ENCODE peak calls at places on chromosomes 6 and 20, in four cellular contexts. K is K562, V is stomach, Z is transverse colon. D is an unnamed sample.

GRCh38 chr20:45919536-45919933 is 7.6 kb upstream of the PLTP start:
- DNase-seq in K (no peak), Z (peak; percentile 54), V (peak; percentile 85), D (peak; percentile 42)

GRCh38 chr20:52056203-52057062 is 135.1 kb downstream of the ZFP64 start:
- DNase-seq in Z (no peak), V (no peak), K (no peak), D (no peak)

GRCh38 chr20:38751360-38751976 is 3.2 kb downstream of the ACTR5 start:
- DNase-seq in V (no peak), Z (no peak), K (peak; percentile 36), D (no peak)

GRCh38 chr6:89980353-89980752 is 86.1 kb downstream of the GJA10 start:
- DNase-seq in Z (no peak), K (no peak), V (no peak), D (no peak)

GRCh38 chr6:126812651-126813050 is 305.8 kb upstream of the RSPO3 start:
- DNase-seq in V (no peak), K (no peak), Z (no peak), D (no peak)

GRCh38 chr20:44056010-44056698 is 130.8 kb downstream of the JPH2 start:
- DNase-seq in V (peak; percentile 29), K (no peak), Z (peak; percentile 42), D (peak; percentile 13)

GRCh38 chr6:111784423-111784822 is 88.8 kb downstream of the FYN start:
- DNase-seq in K (no peak), V (no peak), Z (no peak), D (no peak)

GRCh38 chr6:145093226-145093625 is 642.1 kb downstream of the EPM2A start:
- DNase-seq in V (no peak), K (no peak), Z (no peak), D (no peak)

GRCh38 chr20:24658920-24659660 is 189.7 kb downstream of the SYNDIG1 start:
- DNase-seq in V (no peak), Z (no peak), K (no peak), D (no peak)

GRCh38 chr20:35006531-35006971 is 50.9 kb downstream of the MYH7B start:
- DNase-seq in V (no peak), Z (peak; percentile 1), K (no peak), D (no peak)

GRCh38 chr20:35007891-35008290 is 52.2 kb downstream of the MYH7B start:
- DNase-seq in K (no peak), Z (peak; percentile 5), V (no peak), D (no peak)

GRCh38 chr20:35008411-35009342 is 53.0 kb downstream of the MYH7B start:
- DNase-seq in V (peak; percentile 65), Z (peak; percentile 4), K (no peak), D (peak; percentile 48)

GRCh38 chr20:35006009-35006408 is 50.3 kb downstream of the MYH7B start:
- DNase-seq in V (no peak), Z (peak; percentile 3), K (no peak), D (peak; percentile 34)

DNA sequence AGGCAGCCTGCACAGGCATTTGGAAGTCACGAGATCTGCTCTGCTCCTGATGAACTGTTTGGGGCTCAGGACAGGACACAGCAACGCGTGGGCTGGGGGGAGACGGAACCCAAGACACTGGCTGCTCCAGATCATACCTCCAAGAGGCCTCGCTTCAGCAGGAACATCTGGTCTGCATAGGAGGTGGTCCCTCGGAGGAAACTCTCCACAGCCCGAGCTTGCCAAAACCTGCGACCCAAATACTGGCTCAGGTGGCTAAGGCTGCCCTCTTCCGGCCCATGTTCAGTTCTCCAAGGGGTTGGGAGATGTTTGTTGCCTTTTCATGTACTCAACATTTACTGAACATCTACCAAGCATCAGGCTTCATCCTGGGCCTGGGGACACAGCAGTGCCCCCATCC is 51.7 kb downstream of the MYH7B start:
- DNase-seq in V (no peak), Z (peak; percentile 2), K (no peak), D (no peak)
- H3K27ac ChIP-seq in V (no peak overlapping the region), Z (no peak overlapping the region), K (no peak overlapping the region), D (peak overlapping the region; percentile 27)

GRCh38 chr6:22029169-22029568 is 267.7 kb downstream of the PRL start:
- DNase-seq in Z (no peak), K (no peak), V (no peak), D (peak; percentile 32)

GRCh38 chr6:22026160-22026678 is 270.6 kb downstream of the PRL start:
- DNase-seq in K (no peak), V (no peak), Z (no peak), D (no peak)

GRCh38 chr6:22025468-22026159 is 271.2 kb downstream of the PRL start:
- DNase-seq in K (peak; percentile 79), V (no peak), Z (no peak), D (no peak)

GRCh38 chr6:22028403-22028802 is 268.4 kb downstream of the PRL start:
- DNase-seq in Z (no peak), V (no peak), K (no peak), D (no peak)

DNA sequence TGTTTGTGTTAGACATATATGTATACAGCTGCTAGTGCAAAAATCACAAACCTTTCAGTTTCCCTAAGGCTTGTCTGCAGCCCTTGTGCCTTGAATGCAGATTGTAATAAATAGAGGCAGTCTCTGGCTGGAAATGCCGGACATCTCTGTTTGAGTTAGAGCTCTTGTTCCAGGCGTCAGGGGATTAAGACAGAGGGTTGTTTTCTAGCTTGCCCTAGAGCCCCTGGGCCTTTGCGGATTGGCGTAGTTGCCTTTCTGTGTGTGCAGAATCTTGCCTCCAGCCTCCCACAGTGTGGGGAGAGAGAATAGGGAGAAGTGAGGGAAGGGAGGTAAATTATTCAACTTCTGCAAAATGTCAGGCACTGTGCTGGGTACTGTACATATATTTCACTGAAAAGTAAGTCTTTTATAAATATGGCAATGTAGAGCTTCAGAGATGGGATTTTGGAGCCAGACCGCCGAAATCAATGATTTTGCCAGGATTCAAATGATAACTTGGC is 269.6 kb downstream of the PRL start:
- DNase-seq in Z (no peak), V (no peak), K (no peak), D (no peak)
- TF ChIP-seq POLR2A in Z (no peak), V (no peak), K (no peak), D (no peak)

GRCh38 chr6:136984578-136984977 is 60.2 kb downstream of the IL20RA start:
- DNase-seq in V (no peak), Z (no peak), K (no peak), D (no peak)

GRCh38 chr6:136983692-136984091 is 61.1 kb downstream of the IL20RA start:
- DNase-seq in Z (no peak), K (no peak), V (no peak), D (no peak)

GRCh38 chr6:136985502-136985901 is 59.3 kb downstream of the IL20RA start:
- DNase-seq in K (no peak), Z (no peak), V (no peak), D (no peak)

GRCh38 chr6:136980070-136980469 is 58.0 kb downstream of the SLC35D3 start:
- DNase-seq in V (no peak), K (no peak), Z (no peak), D (no peak)

DNA sequence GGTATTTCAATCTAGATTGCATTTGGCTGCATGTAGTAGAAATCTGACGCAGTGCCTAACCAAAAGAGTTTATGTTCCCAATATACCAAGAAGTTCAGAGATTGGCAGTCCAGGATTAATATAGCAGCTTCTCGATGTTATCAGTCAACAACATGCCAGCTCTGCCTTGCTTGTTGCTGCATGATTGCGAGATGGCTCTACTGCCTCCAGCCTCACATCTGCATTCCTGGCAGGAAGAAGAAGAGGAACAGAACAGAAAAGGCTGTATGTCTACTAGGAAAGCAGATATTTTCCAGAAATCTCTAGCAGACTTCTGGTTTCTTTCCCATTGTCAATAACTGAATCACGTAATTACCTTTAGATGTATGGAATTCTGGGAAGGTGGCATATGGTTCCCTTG is 60.8 kb downstream of the SLC35D3 start:
- DNase-seq in Z (no peak), K (no peak), V (no peak), D (no peak)
- TF ChIP-seq POLR2AphosphoS5 in Z (no peak), K (no peak), V (no peak), D (no peak)

GRCh38 chr6:26223677-26224546 is 136.7 kb downstream of the HFE start:
- DNase-seq in V (peak; percentile 75), K (no peak), Z (peak; percentile 79), D (peak; percentile 71)

GRCh38 chr6:26223213-26223612 is 136.0 kb downstream of the HFE start:
- DNase-seq in K (no peak), V (no peak), Z (no peak), D (no peak)

GRCh38 chr6:26225848-26226590 is 138.8 kb downstream of the HFE start:
- DNase-seq in V (no peak), Z (no peak), K (no peak), D (no peak)

GRCh38 chr6:26224940-26225847 is 138.0 kb downstream of the HFE start:
- DNase-seq in K (no peak), Z (no peak), V (no peak), D (no peak)

GRCh38 chr6:26224547-26224912 is 137.3 kb downstream of the HFE start:
- DNase-seq in V (no peak), K (no peak), Z (no peak), D (no peak)
- H3K27ac ChIP-seq in V (peak overlapping the region; percentile 85), K (no peak overlapping the region), Z (peak overlapping the region; percentile 87), D (peak overlapping the region; percentile 87)

DNA sequence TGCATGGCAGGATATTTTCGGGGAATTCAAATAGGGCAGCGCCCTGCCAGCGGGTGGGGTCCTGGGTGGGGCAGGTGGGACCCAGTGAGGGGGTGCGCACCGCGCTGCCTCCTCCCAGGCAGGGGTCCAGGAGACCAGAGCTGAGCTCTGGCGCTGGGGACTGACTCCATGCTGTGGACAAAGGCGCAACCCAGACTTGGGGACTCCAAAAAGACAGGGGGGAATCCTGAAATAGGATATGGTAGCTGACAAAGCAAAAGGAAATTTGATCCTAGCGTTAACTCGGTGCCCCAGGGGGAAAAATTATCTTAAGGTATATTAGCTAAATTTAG is 23.6 kb downstream of the TFAP2A start:
- DNase-seq in K (no peak), Z (no peak), V (no peak), D (no peak)
- TF ChIP-seq POLR2A in K (no peak), Z (no peak), V (no peak), D (no peak)

GRCh38 chr6:136921521-136921935 is 573 bp upstream of the SLC35D3 start:
- DNase-seq in V (no peak), K (no peak), Z (peak; percentile 25), D (no peak)

GRCh38 chr6:136922680-136922996 is 537 bp downstream of the SLC35D3 start:
- DNase-seq in Z (no peak), V (no peak), K (no peak), D (no peak)

GRCh38 chr6:136920216-136920857 is 1.8 kb upstream of the SLC35D3 start:
- DNase-seq in Z (no peak), K (no peak), V (no peak), D (no peak)

GRCh38 chr6:136921936-136922679 is at the start of gene SLC35D3:
- DNase-seq in K (no peak), V (no peak), Z (no peak), D (no peak)

GRCh38 chr6:136920858-136921520 is 1.1 kb upstream of the SLC35D3 start:
- DNase-seq in K (no peak), Z (peak; percentile 39), V (no peak), D (no peak)
- TF ChIP-seq POLR2AphosphoS5 in K (no peak), Z (no peak), V (no peak), D (no peak)

D was measured in breast epithelium.